ENCODE peak calls at places on chromosomes 1 and 21, in four cellular contexts. O is K562, V is HL-60, X is GM12878. N is an unnamed sample.

GRCh38 chr1:3483801-3484444 is 29.5 kb downstream of the ARHGEF16 start:
- DNase-seq in O (peak; percentile 88), V (no peak), X (no peak), N (peak; percentile 77)

GRCh38 chr21:34037009-34037408 is 36.4 kb upstream of the MRPS6 start:
- DNase-seq in O (no peak), V (no peak), X (no peak), N (no peak)

GRCh38 chr21:37914211-37914900 is 1.9 kb downstream of the KCNJ6 start:
- DNase-seq in O (peak; percentile 64), V (no peak), X (no peak), N (no peak)

GRCh38 chr21:44846485-44847260 is 26.8 kb downstream of the PTTG1IP start:
- DNase-seq in O (peak; percentile 53), V (peak; percentile 73), X (no peak), N (no peak)

GRCh38 chr21:26506951-26507350 is 66.1 kb downstream of the CYYR1 start:
- DNase-seq in O (no peak), V (no peak), X (no peak), N (no peak)

GRCh38 chr1:57590978-57591377 is 167.1 kb upstream of the DAB1 start:
- DNase-seq in O (no peak), V (no peak), X (no peak), N (no peak)

GRCh38 chr1:17207540-17207939 is 2.6 kb downstream of the PADI1 start:
- DNase-seq in O (no peak), V (peak; percentile 30), X (no peak), N (no peak)

GRCh38 chr1:98849969-98850636 is 154.6 kb downstream of the PLPPR5 start:
- DNase-seq in O (no peak), V (no peak), X (no peak), N (no peak)

GRCh38 chr1:157153743-157154142 is 15.5 kb upstream of the ETV3 start:
- DNase-seq in O (no peak), V (no peak), X (no peak), N (no peak)

GRCh38 chr1:174766727-174767126 is 233.0 kb upstream of the CACYBP start:
- DNase-seq in O (no peak), V (no peak), X (no peak), N (no peak)

GRCh38 chr1:109425391-109425790 is 857 bp downstream of the PSMA5 start:
- DNase-seq in O (no peak), V (no peak), X (peak; percentile 32), N (peak; percentile 8)

GRCh38 chr1:97050501-97050900 is 328.9 kb downstream of the PTBP2 start:
- DNase-seq in O (no peak), V (no peak), X (no peak), N (no peak)

GRCh38 chr1:203291201-203292096 is 13.9 kb upstream of the BTG2 start:
- DNase-seq in O (no peak), V (no peak), X (no peak), N (no peak)

GRCh38 chr1:21568006-21568746 is 59.0 kb downstream of the ALPL start:
- DNase-seq in O (no peak), V (no peak), X (no peak), N (no peak)

GRCh38 chr1:17434591-17434990 is 4.9 kb downstream of the RCC2 start:
- DNase-seq in O (no peak), V (no peak), X (no peak), N (no peak)

GRCh38 chr1:152514715-152515453 is 602 bp downstream of the CRCT1 start:
- DNase-seq in O (no peak), V (no peak), X (no peak), N (no peak)

GRCh38 chr1:47309427-47309826 is 4.5 kb downstream of the STIL start:
- DNase-seq in O (no peak), V (no peak), X (no peak), N (no peak)

GRCh38 chr1:6603851-6604558 is 1.3 kb upstream of the KLHL21 start:
- DNase-seq in O (peak; percentile 72), V (no peak), X (no peak), N (no peak)

GRCh38 chr1:39671433-39671792 is 494 bp downstream of the NT5C1A start:
- DNase-seq in O (no peak), V (no peak), X (no peak), N (no peak)

GRCh38 chr1:87115317-87115885 is 201.0 kb downstream of the HS2ST1 start:
- DNase-seq in O (no peak), V (no peak), X (no peak), N (no peak)

GRCh38 chr1:219542828-219543518 is 69.9 kb downstream of the ZC3H11B start:
- DNase-seq in O (no peak), V (no peak), X (no peak), N (no peak)

GRCh38 chr1:118184737-118185082 is 318 bp downstream of the SPAG17 start:
- DNase-seq in O (peak; percentile 44), V (no peak), X (no peak), N (no peak)

GRCh38 chr21:35208810-35209517 is 159.9 kb upstream of the RUNX1 start:
- DNase-seq in O (no peak), V (no peak), X (no peak), N (no peak)

GRCh38 chr21:45970674-45971486 is 10.7 kb upstream of the COL6A1 start:
- DNase-seq in O (peak; percentile 82), V (no peak), X (no peak), N (no peak)

GRCh38 chr1:176789571-176790090 is 326.7 kb downstream of the PAPPA2 start:
- DNase-seq in O (no peak), V (no peak), X (no peak), N (no peak)

GRCh38 chr1:183073320-183073719 is 50.1 kb downstream of the LAMC1 start:
- DNase-seq in O (no peak), V (no peak), X (no peak), N (no peak)

GRCh38 chr1:16114527-16115467 is 41.1 kb downstream of the EPHA2 start:
- DNase-seq in O (no peak), V (no peak), X (no peak), N (no peak)

GRCh38 chr1:152884085-152884484 is 6.0 kb downstream of the SMCP start:
- DNase-seq in O (no peak), V (no peak), X (no peak), N (no peak)

GRCh38 chr1:40936878-40937484 is 42.5 kb upstream of the CTPS1 start:
- DNase-seq in O (no peak), V (peak; percentile 62), X (no peak), N (no peak)

GRCh38 chr1:89363638-89364536 is at the start of gene GBP6:
- DNase-seq in O (no peak), V (no peak), X (no peak), N (no peak)

GRCh38 chr1:115056395-115056798 is 26.8 kb downstream of the TSHB start:
- DNase-seq in O (no peak), V (peak; percentile 88), X (no peak), N (no peak)

GRCh38 chr1:17494114-17494729 is 45.3 kb upstream of the ARHGEF10L start:
- DNase-seq in O (peak; percentile 88), V (peak; percentile 43), X (peak; percentile 15), N (peak; percentile 70)

GRCh38 chr21:36471254-36471723 is 8.6 kb downstream of the CLDN14 start:
- DNase-seq in O (no peak), V (no peak), X (peak; percentile 50), N (peak; percentile 40)
- TF ChIP-seq SPI1 in O (no peak), V (no peak), X (no peak), N (no peak)

DNA sequence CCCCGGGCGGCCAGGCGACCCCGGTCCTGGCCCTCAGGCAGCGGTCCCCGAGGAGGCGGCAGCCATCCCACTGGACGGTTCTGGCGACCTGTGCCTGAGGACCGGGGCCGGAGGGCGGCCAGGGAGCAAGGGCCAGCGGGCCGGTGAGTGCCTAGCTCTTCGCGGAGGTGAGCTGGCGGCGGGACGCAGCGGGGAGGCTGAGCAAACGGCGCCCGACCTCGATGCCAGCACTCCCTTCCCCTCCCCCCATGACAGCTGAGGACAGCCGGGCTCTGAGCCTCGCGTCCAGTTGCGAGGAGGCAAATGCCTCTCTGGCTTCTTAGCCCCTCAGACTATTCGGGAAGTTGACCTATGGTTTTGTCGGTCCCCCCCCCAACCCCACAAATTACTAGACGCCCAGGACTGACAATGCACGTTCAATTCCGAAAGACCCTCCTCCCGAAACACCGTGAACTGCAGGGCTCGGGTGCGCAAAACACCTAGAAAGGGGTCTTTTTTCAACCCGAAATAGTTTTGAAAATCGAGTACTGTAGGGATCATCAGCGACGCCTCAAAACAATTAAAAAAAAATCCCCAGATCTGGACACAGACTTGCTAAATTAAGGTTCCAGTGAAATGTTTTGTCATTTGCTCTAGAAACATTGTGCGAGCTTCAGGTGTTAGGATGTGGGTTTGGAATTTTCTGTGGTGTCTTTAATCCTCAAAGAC is 8.3 kb downstream of the CDKN2C start:
- DNase-seq in O (peak; percentile 80), V (no peak), X (no peak), N (peak; percentile 22)
- TF ChIP-seq POLR2AphosphoS5 in O (no peak), V (peak; percentile 38), X (no peak), N (peak; percentile 45)

DNA sequence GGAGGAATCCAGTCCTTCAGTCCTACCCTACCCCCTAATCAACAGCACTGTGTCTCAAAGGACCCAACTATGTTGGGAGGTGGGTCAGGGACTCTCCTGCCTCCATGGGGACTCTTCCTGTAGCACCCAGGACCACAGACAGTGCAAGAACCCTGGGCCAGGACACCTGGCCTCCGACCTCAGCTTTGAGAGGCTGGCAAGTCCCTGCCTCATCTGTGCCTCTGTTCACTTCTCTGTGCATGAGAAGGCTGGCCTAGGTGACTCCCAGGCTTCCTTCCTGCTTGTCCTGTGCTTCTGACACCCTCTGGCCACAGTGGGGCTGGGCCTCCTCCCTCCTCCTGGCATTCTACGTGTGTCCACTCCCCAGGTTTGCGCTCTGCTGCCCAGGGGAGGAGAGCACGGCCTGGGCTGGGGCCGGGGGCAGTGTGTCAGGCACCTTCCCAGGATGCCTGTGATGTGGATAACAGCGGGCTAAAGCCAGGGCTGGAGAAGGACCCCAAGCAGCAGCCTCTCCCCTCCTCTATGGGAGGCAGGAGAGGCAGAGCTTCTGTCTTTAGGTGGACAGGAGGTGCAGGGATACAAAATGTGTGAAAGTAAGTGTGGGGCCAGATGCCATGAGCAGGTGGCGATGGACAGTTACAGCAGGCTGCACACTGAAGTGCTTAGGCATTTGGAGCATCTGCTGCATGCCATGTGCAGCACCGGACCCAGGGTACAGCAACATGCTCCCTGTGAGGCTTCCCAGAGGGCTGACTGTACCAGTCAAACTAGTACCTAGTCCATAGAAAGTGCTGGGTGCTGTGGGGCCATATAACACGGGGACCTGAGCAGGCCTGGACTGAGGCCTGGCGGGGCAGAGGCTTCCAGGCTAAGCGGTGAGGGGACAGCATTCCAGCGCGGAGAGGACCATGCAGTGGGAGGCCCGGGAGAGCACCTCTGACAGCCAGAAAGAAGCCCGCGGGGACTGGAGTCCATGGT is 30.2 kb upstream of the PKP1 start:
- DNase-seq in O (no peak), V (no peak), X (no peak), N (no peak)
- TF ChIP-seq SPI1 in O (no peak), V (no peak), X (no peak), N (no peak)

DNA sequence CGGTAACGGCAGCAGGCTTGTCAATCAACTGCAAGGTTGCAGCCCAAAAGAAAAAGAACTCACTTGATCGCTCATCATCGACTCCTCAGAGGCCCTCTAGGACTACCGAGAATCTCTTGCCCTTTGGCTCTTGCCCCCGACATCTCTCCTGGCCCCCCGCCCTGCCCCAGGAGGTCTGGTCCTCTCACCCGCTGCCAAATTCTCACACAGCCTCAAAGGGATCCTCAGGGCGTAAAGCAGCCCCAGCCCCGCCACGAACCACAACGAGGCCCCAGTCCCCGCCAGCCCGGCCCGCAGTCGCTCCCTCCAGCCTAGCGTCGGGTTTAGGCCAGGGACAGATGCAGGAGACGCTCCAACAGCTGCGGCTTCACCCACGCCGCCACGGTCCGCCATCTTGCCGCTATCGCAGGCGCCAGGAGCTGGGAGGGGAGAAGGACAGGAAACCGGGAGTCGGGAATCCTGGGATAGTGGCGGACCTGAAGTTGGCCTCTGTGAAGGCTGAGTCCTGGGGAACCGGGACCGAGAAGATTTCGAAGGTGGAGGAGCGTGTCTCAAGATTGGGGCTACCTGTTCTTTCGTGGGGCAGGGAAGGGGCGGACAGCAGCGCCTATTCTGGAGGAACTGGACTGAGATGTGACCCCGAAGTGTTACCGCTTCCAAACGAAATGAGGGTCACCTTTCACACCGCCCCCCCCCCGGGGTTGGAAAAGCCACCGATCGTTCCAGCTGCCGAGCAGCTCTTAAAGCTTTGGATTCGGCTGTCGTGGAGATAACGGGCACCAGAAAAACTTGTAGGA is at the start of gene ST7L:
- DNase-seq in O (peak; percentile 66), V (peak; percentile 59), X (no peak), N (no peak)
- TF ChIP-seq POLR2AphosphoS5 in O (no peak), V (peak; percentile 44), X (peak; percentile 50), N (no peak)

N was measured in GM12891.